ENCODE peak calls at places on chromosomes 7 and 10, in nine cellular contexts. B is HuH-7; H is fibroblast of pulmonary artery; T is activated naive CD8-positive, alpha-beta T cell treated with anti-CD3 and anti-CD28 coated beads for 36 hours; A is stimulated activated naive CD8-positive, alpha-beta T cell treated with anti-CD3 and anti-CD28 coated beads, Interleukin-15, amount 100 ng/mL, for 72 hours; M is hypothalamus; G is EL; N is activated CD4-positive, alpha-beta memory T cell treated with anti-CD3 and anti-CD28 coated beads for 36 hours; I is AG04450. C is an unnamed sample.

GRCh38 chr10:113680172-113681111 is 730 bp downstream of the CASP7 start:
- DNase-seq in N (peak; percentile 49), H (peak; percentile 73), M (peak; percentile 13), I (peak; percentile 37), T (peak; percentile 58), B (peak; percentile 31), G (peak; percentile 88), A (peak; percentile 45), C (peak; percentile 87)

GRCh38 chr10:73931767-73932624 is 21.1 kb downstream of the PLAU start:
- DNase-seq in M (no peak), A (peak; percentile 71), N (peak; percentile 84), I (no peak), T (peak; percentile 62), H (no peak), B (no peak), G (no peak), C (peak; percentile 80)

GRCh38 chr7:95324396-95324795 is at the start of gene PON1:
- DNase-seq in G (no peak), B (peak; percentile 45), M (no peak), N (peak; percentile 26), A (peak; percentile 9), I (no peak), H (no peak), T (peak; percentile 22), C (no peak)

GRCh38 chr10:84354623-84355022 is 26.2 kb downstream of the CCSER2 start:
- DNase-seq in G (no peak), N (no peak), B (no peak), A (no peak), M (no peak), H (no peak), I (no peak), T (no peak), C (no peak)

GRCh38 chr10:103696411-103697145 is 158.8 kb downstream of the SH3PXD2A start:
- DNase-seq in M (peak; percentile 39), T (peak; percentile 76), N (peak; percentile 92), G (peak; percentile 93), H (peak; percentile 89), B (no peak), I (peak; percentile 58), A (peak; percentile 80), C (peak; percentile 98)

GRCh38 chr10:131858118-131858515 is 42.7 kb upstream of the PPP2R2D start:
- DNase-seq in M (no peak), A (no peak), T (no peak), I (no peak), G (no peak), N (no peak), B (no peak), H (no peak), C (no peak)

GRCh38 chr7:47379629-47380324 is 202.1 kb downstream of the TNS3 start:
- DNase-seq in B (peak; percentile 55), T (no peak), N (no peak), I (peak; percentile 36), H (peak; percentile 68), M (peak; percentile 9), A (no peak), G (peak; percentile 81), C (peak; percentile 72)

GRCh38 chr10:69452676-69453415 is 1.6 kb downstream of the TSPAN15 start:
- DNase-seq in B (no peak), A (no peak), T (no peak), H (no peak), M (no peak), N (no peak), G (no peak), I (no peak), C (no peak)

GRCh38 chr7:106071356-106071998 is 40.6 kb downstream of the SYPL1 start:
- DNase-seq in G (no peak), B (no peak), I (no peak), N (peak; percentile 67), H (peak; percentile 25), M (no peak), T (peak; percentile 43), A (peak; percentile 72), C (peak; percentile 77)

GRCh38 chr7:144063710-144064109 is 5.9 kb upstream of the OR2A25 start:
- DNase-seq in A (no peak), M (no peak), I (no peak), T (no peak), N (no peak), B (no peak), H (no peak), G (no peak), C (no peak)

GRCh38 chr7:148185050-148185449 is 405.5 kb upstream of the C7orf33 start:
- DNase-seq in I (no peak), B (no peak), A (no peak), M (no peak), G (peak; percentile 2), H (peak; percentile 72), N (no peak), T (no peak), C (peak; percentile 22)

GRCh38 chr7:74030861-74031260 is 2.9 kb downstream of the ELN start:
- DNase-seq in A (no peak), I (no peak), G (no peak), B (no peak), H (no peak), N (no peak), T (no peak), M (no peak), C (no peak)

GRCh38 chr10:4217653-4218052 is 432.6 kb upstream of the KLF6 start:
- DNase-seq in B (no peak), H (no peak), A (no peak), T (no peak), M (no peak), N (no peak), G (no peak), I (no peak), C (no peak)

GRCh38 chr7:128324363-128324680 is 19.4 kb downstream of the RBM28 start:
- DNase-seq in A (no peak), T (no peak), H (no peak), I (no peak), B (no peak), N (no peak), G (no peak), M (no peak), C (no peak)

GRCh38 chr7:32591938-32592337 is 96.6 kb downstream of the AVL9 start:
- DNase-seq in N (no peak), B (no peak), G (no peak), H (no peak), T (no peak), A (no peak), M (no peak), I (no peak), C (no peak)

GRCh38 chr7:152894295-152895170 is 135.0 kb downstream of the ACTR3B start:
- DNase-seq in H (peak; percentile 1), B (peak; percentile 91), N (peak; percentile 24), I (no peak), G (no peak), M (no peak), T (peak; percentile 38), A (peak; percentile 24), C (no peak)

GRCh38 chr7:45686441-45687184 is 112.4 kb downstream of the ADCY1 start:
- DNase-seq in A (no peak), N (no peak), B (no peak), I (no peak), H (no peak), M (no peak), T (no peak), G (no peak), C (no peak)

GRCh38 chr7:37284805-37285211 is 163.9 kb downstream of the ELMO1 start:
- DNase-seq in G (no peak), T (peak; percentile 9), B (peak; percentile 81), H (no peak), N (peak; percentile 57), I (no peak), M (peak; percentile 59), A (peak; percentile 24), C (peak; percentile 46)

GRCh38 chr10:35749230-35749629 is 107.1 kb upstream of the FZD8 start:
- DNase-seq in G (no peak), A (no peak), I (no peak), N (no peak), T (no peak), H (no peak), M (no peak), B (no peak), C (no peak)

C was measured in HT1080.